ENCODE peak calls at places on chromosomes 11 and 22, in five cellular contexts. One of them, this sample, is unnamed.

GRCh38 chr11:77411238-77411637 is 62.7 kb downstream of the PAK1 start:
- DNase-seq in fibroblast of mammary gland: peak; percentile 20
- DNase-seq in PC-9: no peak
- DNase-seq in A549: peak; percentile 11
- DNase-seq in AG10803: peak; percentile 24
- DNase-seq in this sample: peak; percentile 26

GRCh38 chr11:116386118-116386699 is 386.6 kb downstream of the BUD13 start:
- DNase-seq in fibroblast of mammary gland: no peak
- DNase-seq in PC-9: no peak
- DNase-seq in A549: no peak
- DNase-seq in AG10803: no peak
- DNase-seq in this sample: no peak

GRCh38 chr11:69775163-69775755 is at the start of gene FGF4:
- DNase-seq in fibroblast of mammary gland: no peak
- DNase-seq in PC-9: no peak
- DNase-seq in A549: no peak
- DNase-seq in AG10803: no peak
- DNase-seq in this sample: no peak

GRCh38 chr11:63951779-63952536 is 13.2 kb downstream of the NAA40 start:
- DNase-seq in fibroblast of mammary gland: no peak
- DNase-seq in PC-9: no peak
- DNase-seq in A549: no peak
- DNase-seq in AG10803: no peak
- DNase-seq in this sample: peak; percentile 49

GRCh38 chr11:31582697-31583096 is 73.1 kb downstream of the ELP4 start:
- DNase-seq in fibroblast of mammary gland: no peak
- DNase-seq in PC-9: no peak
- DNase-seq in A549: no peak
- DNase-seq in AG10803: no peak
- DNase-seq in this sample: no peak

GRCh38 chr11:113991170-113991569 is 16.3 kb downstream of the HTR3A start:
- DNase-seq in fibroblast of mammary gland: peak; percentile 44
- DNase-seq in PC-9: no peak
- DNase-seq in A549: no peak
- DNase-seq in AG10803: no peak
- DNase-seq in this sample: peak; percentile 55

GRCh38 chr22:31838917-31839316 is 85.1 kb downstream of the DEPDC5 start:
- DNase-seq in fibroblast of mammary gland: no peak
- DNase-seq in PC-9: peak; percentile 39
- DNase-seq in A549: no peak
- DNase-seq in AG10803: no peak
- DNase-seq in this sample: no peak

GRCh38 chr11:69653406-69653960 is 12.5 kb downstream of the CCND1 start:
- DNase-seq in fibroblast of mammary gland: no peak
- DNase-seq in PC-9: peak; percentile 15
- DNase-seq in A549: no peak
- DNase-seq in AG10803: no peak
- DNase-seq in this sample: peak; percentile 29

GRCh38 chr11:27227744-27228143 is 135.3 kb downstream of the CCDC34 start:
- DNase-seq in fibroblast of mammary gland: no peak
- DNase-seq in PC-9: no peak
- DNase-seq in A549: no peak
- DNase-seq in AG10803: no peak
- DNase-seq in this sample: no peak

GRCh38 chr11:31645747-31646146 is 136.2 kb downstream of the ELP4 start:
- DNase-seq in fibroblast of mammary gland: peak; percentile 91
- DNase-seq in PC-9: peak; percentile 54
- DNase-seq in A549: peak; percentile 76
- DNase-seq in AG10803: peak; percentile 83
- DNase-seq in this sample: peak; percentile 83

GRCh38 chr11:110131386-110132123 is 38.4 kb downstream of the ZC3H12C start:
- DNase-seq in fibroblast of mammary gland: no peak
- DNase-seq in PC-9: no peak
- DNase-seq in A549: no peak
- DNase-seq in AG10803: no peak
- DNase-seq in this sample: no peak

GRCh38 chr22:39306456-39307361 is 12.7 kb downstream of the RPL3 start:
- DNase-seq in fibroblast of mammary gland: no peak
- DNase-seq in PC-9: no peak
- DNase-seq in A549: peak; percentile 54
- DNase-seq in AG10803: no peak
- DNase-seq in this sample: peak; percentile 36

GRCh38 chr22:27585141-27585540 is 216.4 kb downstream of the MN1 start:
- DNase-seq in fibroblast of mammary gland: peak; percentile 10
- DNase-seq in PC-9: no peak
- DNase-seq in A549: no peak
- DNase-seq in AG10803: no peak
- DNase-seq in this sample: peak; percentile 34

GRCh38 chr11:118928870-118929495 is 3.3 kb upstream of the BCL9L start:
- DNase-seq in fibroblast of mammary gland: peak; percentile 47
- DNase-seq in PC-9: peak; percentile 71
- DNase-seq in A549: peak; percentile 64
- DNase-seq in AG10803: peak; percentile 31
- DNase-seq in this sample: peak; percentile 56

GRCh38 chr22:44918925-44919392 is 90.8 kb downstream of the PHF21B start:
- DNase-seq in fibroblast of mammary gland: no peak
- DNase-seq in PC-9: no peak
- DNase-seq in A549: no peak
- DNase-seq in AG10803: no peak
- DNase-seq in this sample: no peak

GRCh38 chr11:130418210-130418609 is 10.2 kb downstream of the ADAMTS8 start:
- DNase-seq in fibroblast of mammary gland: no peak
- DNase-seq in PC-9: no peak
- DNase-seq in A549: no peak
- DNase-seq in AG10803: no peak
- DNase-seq in this sample: no peak

GRCh38 chr11:31798057-31799035 is 12.8 kb downstream of the PAX6 start:
- DNase-seq in fibroblast of mammary gland: no peak
- DNase-seq in PC-9: no peak
- DNase-seq in A549: no peak
- DNase-seq in AG10803: no peak
- DNase-seq in this sample: no peak

GRCh38 chr22:48574776-48575566 is 1252.7 kb downstream of the BRD1 start:
- DNase-seq in fibroblast of mammary gland: no peak
- DNase-seq in PC-9: no peak
- DNase-seq in A549: peak; percentile 67
- DNase-seq in AG10803: peak; percentile 49
- DNase-seq in this sample: no peak
- TF ChIP-seq CTCF in fibroblast of mammary gland: no peak
- TF ChIP-seq CTCF in PC-9: no peak
- TF ChIP-seq CTCF in A549: peak; percentile 81
- TF ChIP-seq CTCF in AG10803: peak; percentile 35
- TF ChIP-seq CTCF in this sample: no peak

GRCh38 chr11:62880803-62881578 is at the start of gene SLC3A2:
- DNase-seq in fibroblast of mammary gland: peak; percentile 84
- DNase-seq in PC-9: peak; percentile 85
- DNase-seq in A549: peak; percentile 88
- DNase-seq in AG10803: peak; percentile 88
- DNase-seq in this sample: peak; percentile 88

GRCh38 chr11:62880231-62880802 is 379 bp upstream of the SLC3A2 start:
- DNase-seq in fibroblast of mammary gland: peak; percentile 95
- DNase-seq in PC-9: peak; percentile 80
- DNase-seq in A549: peak; percentile 37
- DNase-seq in AG10803: peak; percentile 89
- DNase-seq in this sample: peak; percentile 92

GRCh38 chr11:62879150-62879549 is 1.5 kb upstream of the SLC3A2 start:
- DNase-seq in fibroblast of mammary gland: no peak
- DNase-seq in PC-9: no peak
- DNase-seq in A549: no peak
- DNase-seq in AG10803: no peak
- DNase-seq in this sample: peak; percentile 34

GRCh38 chr11:62881579-62882427 is 1.1 kb downstream of the SLC3A2 start:
- DNase-seq in fibroblast of mammary gland: peak; percentile 96
- DNase-seq in PC-9: peak; percentile 95
- DNase-seq in A549: peak; percentile 98
- DNase-seq in AG10803: peak; percentile 98
- DNase-seq in this sample: peak; percentile 99

GRCh38 chr11:62879554-62879953 is 1.1 kb upstream of the SLC3A2 start:
- DNase-seq in fibroblast of mammary gland: peak; percentile 54
- DNase-seq in PC-9: no peak
- DNase-seq in A549: no peak
- DNase-seq in AG10803: no peak
- DNase-seq in this sample: no peak
- H3K4me3 ChIP-seq in fibroblast of mammary gland: peak overlapping the region; percentile 13
- H3K4me3 ChIP-seq in PC-9: peak overlapping the region; percentile 69
- H3K4me3 ChIP-seq in A549: no peak overlapping the region
- H3K4me3 ChIP-seq in AG10803: peak overlapping the region; percentile 100
- H3K4me3 ChIP-seq in this sample: peak overlapping the region; percentile 100

GRCh38 chr22:24146791-24147353 is 34.4 kb upstream of the SUSD2 start:
- DNase-seq in fibroblast of mammary gland: peak; percentile 77
- DNase-seq in PC-9: no peak
- DNase-seq in A549: no peak
- DNase-seq in AG10803: peak; percentile 88
- DNase-seq in this sample: peak; percentile 86

GRCh38 chr22:24145446-24146189 is 35.7 kb upstream of the SUSD2 start:
- DNase-seq in fibroblast of mammary gland: no peak
- DNase-seq in PC-9: no peak
- DNase-seq in A549: no peak
- DNase-seq in AG10803: no peak
- DNase-seq in this sample: no peak

GRCh38 chr22:24144471-24145115 is 36.7 kb upstream of the SUSD2 start:
- DNase-seq in fibroblast of mammary gland: no peak
- DNase-seq in PC-9: no peak
- DNase-seq in A549: no peak
- DNase-seq in AG10803: no peak
- DNase-seq in this sample: no peak

GRCh38 chr22:24147666-24148065 is 33.6 kb upstream of the SUSD2 start:
- DNase-seq in fibroblast of mammary gland: no peak
- DNase-seq in PC-9: no peak
- DNase-seq in A549: no peak
- DNase-seq in AG10803: no peak
- DNase-seq in this sample: no peak

DNA sequence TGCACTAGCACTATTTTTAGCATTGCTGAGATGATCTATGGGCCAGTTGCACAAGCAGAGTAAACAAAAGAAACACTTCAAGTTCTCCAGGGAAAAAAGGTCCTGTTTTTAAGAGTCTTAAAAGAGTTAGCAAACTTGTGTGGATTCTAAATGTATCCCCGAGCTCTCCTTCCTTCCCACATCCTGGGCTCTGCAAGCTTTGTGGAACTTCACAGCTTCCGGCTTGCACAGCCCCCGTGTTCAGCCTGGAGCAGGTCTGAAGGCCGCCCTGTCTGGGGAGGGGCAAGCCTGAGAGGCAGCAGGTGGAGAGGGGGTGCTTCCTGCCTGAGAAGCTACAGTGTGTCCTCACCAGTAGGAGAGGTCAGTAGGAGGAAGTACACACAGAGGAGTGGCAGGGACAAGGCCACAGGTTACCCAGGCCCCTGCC is 35.1 kb upstream of the SUSD2 start:
- DNase-seq in fibroblast of mammary gland: peak; percentile 89
- DNase-seq in PC-9: peak; percentile 86
- DNase-seq in A549: peak; percentile 53
- DNase-seq in AG10803: peak; percentile 89
- DNase-seq in this sample: peak; percentile 72
- TF ChIP-seq CTCF in fibroblast of mammary gland: no peak
- TF ChIP-seq CTCF in PC-9: no peak
- TF ChIP-seq CTCF in A549: no peak
- TF ChIP-seq CTCF in AG10803: no peak
- TF ChIP-seq CTCF in this sample: no peak

GRCh38 chr22:46066691-46067090 is 83.6 kb upstream of the PPARA start:
- DNase-seq in fibroblast of mammary gland: peak; percentile 87
- DNase-seq in PC-9: no peak
- DNase-seq in A549: no peak
- DNase-seq in AG10803: peak; percentile 59
- DNase-seq in this sample: no peak

GRCh38 chr22:46068176-46068907 is 82.0 kb upstream of the PPARA start:
- DNase-seq in fibroblast of mammary gland: peak; percentile 59
- DNase-seq in PC-9: no peak
- DNase-seq in A549: no peak
- DNase-seq in AG10803: no peak
- DNase-seq in this sample: peak; percentile 66

GRCh38 chr22:46068908-46069481 is 81.3 kb upstream of the PPARA start:
- DNase-seq in fibroblast of mammary gland: peak; percentile 86
- DNase-seq in PC-9: peak; percentile 61
- DNase-seq in A549: no peak
- DNase-seq in AG10803: peak; percentile 97
- DNase-seq in this sample: peak; percentile 49

GRCh38 chr22:46065733-46066454 is 84.4 kb upstream of the PPARA start:
- DNase-seq in fibroblast of mammary gland: peak; percentile 58
- DNase-seq in PC-9: no peak
- DNase-seq in A549: no peak
- DNase-seq in AG10803: peak; percentile 9
- DNase-seq in this sample: peak; percentile 58

GRCh38 chr22:46067159-46068111 is 82.9 kb upstream of the PPARA start:
- DNase-seq in fibroblast of mammary gland: peak; percentile 65
- DNase-seq in PC-9: no peak
- DNase-seq in A549: no peak
- DNase-seq in AG10803: peak; percentile 40
- DNase-seq in this sample: peak; percentile 63
- H3K4me3 ChIP-seq in fibroblast of mammary gland: peak overlapping the region; percentile 45
- H3K4me3 ChIP-seq in PC-9: peak overlapping the region; percentile 70
- H3K4me3 ChIP-seq in A549: peak overlapping the region; percentile 32
- H3K4me3 ChIP-seq in AG10803: peak overlapping the region; percentile 74
- H3K4me3 ChIP-seq in this sample: peak overlapping the region; percentile 39

This sample was measured in cardiac fibroblast.